ENCODE peak calls at places on chromosomes 6 and 20, in six cellular contexts. One of them, this sample, is unnamed.

GRCh38 chr6:50305660-50306059 is 255.9 kb upstream of the DEFB112 start:
- DNase-seq in GM12878: no peak
- DNase-seq in HCT116: no peak
- DNase-seq in HepG2: peak
- DNase-seq in K562: no peak
- DNase-seq in endothelial cell of umbilical vein: no peak
- DNase-seq in this sample: no peak

GRCh38 chr6:167906899-167907298 is 80.2 kb downstream of the AFDN start:
- DNase-seq in GM12878: no peak
- DNase-seq in HCT116: no peak
- DNase-seq in HepG2: no peak
- DNase-seq in K562: no peak
- DNase-seq in endothelial cell of umbilical vein: peak
- DNase-seq in this sample: no peak

GRCh38 chr6:89692256-89692655 is 53.7 kb upstream of the LYRM2 start:
- DNase-seq in GM12878: no peak
- DNase-seq in HCT116: no peak
- DNase-seq in HepG2: no peak
- DNase-seq in K562: no peak
- DNase-seq in endothelial cell of umbilical vein: no peak
- DNase-seq in this sample: no peak

GRCh38 chr6:80163754-80164187 is 57.3 kb downstream of the BCKDHB start:
- DNase-seq in GM12878: peak
- DNase-seq in HCT116: peak
- DNase-seq in HepG2: peak
- DNase-seq in K562: no peak
- DNase-seq in endothelial cell of umbilical vein: peak
- DNase-seq in this sample: no peak

GRCh38 chr6:138464085-138464484 is 35.2 kb downstream of the NHSL1 start:
- DNase-seq in GM12878: no peak
- DNase-seq in HCT116: no peak
- DNase-seq in HepG2: no peak
- DNase-seq in K562: no peak
- DNase-seq in endothelial cell of umbilical vein: no peak
- DNase-seq in this sample: no peak

GRCh38 chr6:39927159-39927558 is 7.1 kb downstream of the MOCS1 start:
- DNase-seq in GM12878: no peak
- DNase-seq in HCT116: peak
- DNase-seq in HepG2: no peak
- DNase-seq in K562: no peak
- DNase-seq in endothelial cell of umbilical vein: no peak
- DNase-seq in this sample: no peak

GRCh38 chr6:90319979-90320667 is 23.5 kb upstream of the BACH2 start:
- DNase-seq in GM12878: no peak
- DNase-seq in HCT116: no peak
- DNase-seq in HepG2: no peak
- DNase-seq in K562: no peak
- DNase-seq in endothelial cell of umbilical vein: no peak
- DNase-seq in this sample: no peak

GRCh38 chr6:150252714-150253444 is 110.0 kb downstream of the PPP1R14C start:
- DNase-seq in GM12878: no peak
- DNase-seq in HCT116: peak
- DNase-seq in HepG2: no peak
- DNase-seq in K562: peak
- DNase-seq in endothelial cell of umbilical vein: no peak
- DNase-seq in this sample: no peak

GRCh38 chr6:56688521-56688920 is 45.8 kb upstream of the DST start:
- DNase-seq in GM12878: no peak
- DNase-seq in HCT116: no peak
- DNase-seq in HepG2: no peak
- DNase-seq in K562: no peak
- DNase-seq in endothelial cell of umbilical vein: no peak
- DNase-seq in this sample: no peak

GRCh38 chr6:33428219-33428890 is 8.5 kb downstream of the SYNGAP1 start:
- DNase-seq in GM12878: no peak
- DNase-seq in HCT116: no peak
- DNase-seq in HepG2: peak
- DNase-seq in K562: peak
- DNase-seq in endothelial cell of umbilical vein: peak
- DNase-seq in this sample: no peak

GRCh38 chr6:95544517-95545225 is 32.7 kb upstream of the MANEA start:
- DNase-seq in GM12878: no peak
- DNase-seq in HCT116: no peak
- DNase-seq in HepG2: no peak
- DNase-seq in K562: no peak
- DNase-seq in endothelial cell of umbilical vein: no peak
- DNase-seq in this sample: no peak

GRCh38 chr20:36585410-36586125 is 12.2 kb downstream of the TGIF2 start:
- DNase-seq in GM12878: no peak
- DNase-seq in HCT116: no peak
- DNase-seq in HepG2: no peak
- DNase-seq in K562: no peak
- DNase-seq in endothelial cell of umbilical vein: no peak
- DNase-seq in this sample: peak
- H3K9ac ChIP-seq in GM12878: no peak
- H3K9ac ChIP-seq in HCT116: no peak
- H3K9ac ChIP-seq in HepG2: no peak
- H3K9ac ChIP-seq in K562: peak
- H3K9ac ChIP-seq in endothelial cell of umbilical vein: no peak
- H3K9ac ChIP-seq in this sample: no peak

GRCh38 chr20:63685269-63686026 is 11.0 kb upstream of the TNFRSF6B start:
- DNase-seq in GM12878: no peak
- DNase-seq in HCT116: no peak
- DNase-seq in HepG2: no peak
- DNase-seq in K562: no peak
- DNase-seq in endothelial cell of umbilical vein: no peak
- DNase-seq in this sample: no peak
- H3K27ac ChIP-seq in GM12878: no peak
- H3K27ac ChIP-seq in HCT116: peak
- H3K27ac ChIP-seq in HepG2: no peak
- H3K27ac ChIP-seq in K562: no peak
- H3K27ac ChIP-seq in endothelial cell of umbilical vein: peak
- H3K27ac ChIP-seq in this sample: no peak

DNA sequence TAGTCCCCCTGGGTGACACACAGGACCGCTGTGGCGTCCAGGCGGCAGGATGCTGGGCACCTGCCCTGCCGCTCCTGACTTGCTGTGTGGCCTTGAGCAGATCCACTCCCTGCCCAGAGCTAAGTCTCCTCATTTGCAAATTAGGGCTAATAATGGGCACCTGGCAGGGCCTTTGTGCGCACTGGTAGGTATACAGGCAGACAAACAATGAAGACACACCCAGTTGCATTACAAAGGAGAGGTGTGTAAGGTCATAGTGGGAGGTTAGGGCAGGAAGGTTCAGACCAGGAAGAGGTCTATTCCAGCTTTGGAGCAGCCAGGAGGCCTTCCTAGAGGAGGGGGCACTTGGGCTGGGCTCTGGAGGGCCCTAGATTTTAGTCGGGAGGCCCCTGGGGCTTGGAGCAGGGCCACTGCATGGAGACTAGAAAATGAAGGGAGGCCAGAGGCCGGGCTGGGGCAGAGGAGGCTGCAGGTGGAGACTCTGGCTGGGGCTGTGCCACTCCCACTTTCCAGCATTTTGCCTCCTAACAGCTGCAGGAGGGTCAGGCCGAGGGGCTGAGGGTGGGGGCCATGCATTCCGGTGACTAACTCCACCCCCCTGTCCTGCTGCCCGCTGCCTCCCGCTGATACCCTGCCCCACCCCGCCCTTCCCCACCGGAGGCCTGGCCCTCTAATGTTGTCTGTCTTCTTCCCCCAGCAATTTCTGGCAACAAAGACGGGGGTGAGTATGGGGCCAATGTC is 28.5 kb downstream of the MYH7B start:
- DNase-seq in GM12878: no peak
- DNase-seq in HCT116: no peak
- DNase-seq in HepG2: no peak
- DNase-seq in K562: no peak
- DNase-seq in endothelial cell of umbilical vein: no peak
- DNase-seq in this sample: no peak
- TF ChIP-seq POLR2AphosphoS5 in GM12878: no peak
- TF ChIP-seq POLR2AphosphoS5 in HCT116: no peak
- TF ChIP-seq POLR2AphosphoS5 in HepG2: no peak
- TF ChIP-seq POLR2AphosphoS5 in K562: no peak
- TF ChIP-seq POLR2AphosphoS5 in endothelial cell of umbilical vein: no peak
- TF ChIP-seq POLR2AphosphoS5 in this sample: no peak

GRCh38 chr20:17935761-17936160 is 32.8 kb downstream of the SNX5 start:
- DNase-seq in GM12878: no peak
- DNase-seq in HCT116: no peak
- DNase-seq in HepG2: no peak
- DNase-seq in K562: no peak
- DNase-seq in endothelial cell of umbilical vein: no peak
- DNase-seq in this sample: no peak

GRCh38 chr20:17935186-17935585 is 33.4 kb downstream of the SNX5 start:
- DNase-seq in GM12878: no peak
- DNase-seq in HCT116: no peak
- DNase-seq in HepG2: no peak
- DNase-seq in K562: no peak
- DNase-seq in endothelial cell of umbilical vein: no peak
- DNase-seq in this sample: no peak

GRCh38 chr20:17936306-17936790 is 32.2 kb downstream of the SNX5 start:
- DNase-seq in GM12878: no peak
- DNase-seq in HCT116: no peak
- DNase-seq in HepG2: no peak
- DNase-seq in K562: no peak
- DNase-seq in endothelial cell of umbilical vein: no peak
- DNase-seq in this sample: no peak

GRCh38 chr20:17933711-17934110 is 34.9 kb downstream of the SNX5 start:
- DNase-seq in GM12878: no peak
- DNase-seq in HCT116: no peak
- DNase-seq in HepG2: peak
- DNase-seq in K562: no peak
- DNase-seq in endothelial cell of umbilical vein: no peak
- DNase-seq in this sample: no peak

GRCh38 chr20:17934141-17934862 is 34.3 kb downstream of the SNX5 start:
- DNase-seq in GM12878: no peak
- DNase-seq in HCT116: no peak
- DNase-seq in HepG2: no peak
- DNase-seq in K562: no peak
- DNase-seq in endothelial cell of umbilical vein: no peak
- DNase-seq in this sample: no peak
- H3K9ac ChIP-seq in GM12878: no peak
- H3K9ac ChIP-seq in HCT116: no peak
- H3K9ac ChIP-seq in HepG2: no peak
- H3K9ac ChIP-seq in K562: peak
- H3K9ac ChIP-seq in endothelial cell of umbilical vein: no peak
- H3K9ac ChIP-seq in this sample: no peak

GRCh38 chr6:15205321-15205720 is 40.5 kb upstream of the JARID2 start:
- DNase-seq in GM12878: no peak
- DNase-seq in HCT116: no peak
- DNase-seq in HepG2: no peak
- DNase-seq in K562: no peak
- DNase-seq in endothelial cell of umbilical vein: no peak
- DNase-seq in this sample: no peak

GRCh38 chr6:15213838-15214398 is 32.0 kb upstream of the JARID2 start:
- DNase-seq in GM12878: no peak
- DNase-seq in HCT116: no peak
- DNase-seq in HepG2: peak
- DNase-seq in K562: no peak
- DNase-seq in endothelial cell of umbilical vein: no peak
- DNase-seq in this sample: no peak

GRCh38 chr6:15206887-15207286 is 39.0 kb upstream of the JARID2 start:
- DNase-seq in GM12878: no peak
- DNase-seq in HCT116: no peak
- DNase-seq in HepG2: no peak
- DNase-seq in K562: no peak
- DNase-seq in endothelial cell of umbilical vein: no peak
- DNase-seq in this sample: no peak

GRCh38 chr6:15207923-15208322 is 37.9 kb upstream of the JARID2 start:
- DNase-seq in GM12878: no peak
- DNase-seq in HCT116: no peak
- DNase-seq in HepG2: no peak
- DNase-seq in K562: no peak
- DNase-seq in endothelial cell of umbilical vein: no peak
- DNase-seq in this sample: no peak
- H3K27ac ChIP-seq in GM12878: no peak
- H3K27ac ChIP-seq in HCT116: no peak
- H3K27ac ChIP-seq in HepG2: no peak
- H3K27ac ChIP-seq in K562: no peak
- H3K27ac ChIP-seq in endothelial cell of umbilical vein: no peak
- H3K27ac ChIP-seq in this sample: no peak

GRCh38 chr6:148758492-148758891 is 11.7 kb downstream of the UST start:
- DNase-seq in GM12878: peak
- DNase-seq in HCT116: no peak
- DNase-seq in HepG2: no peak
- DNase-seq in K562: no peak
- DNase-seq in endothelial cell of umbilical vein: no peak
- DNase-seq in this sample: no peak
- TF ChIP-seq POLR2AphosphoS5 in GM12878: peak
- TF ChIP-seq POLR2AphosphoS5 in HCT116: no peak
- TF ChIP-seq POLR2AphosphoS5 in HepG2: no peak
- TF ChIP-seq POLR2AphosphoS5 in K562: no peak
- TF ChIP-seq POLR2AphosphoS5 in endothelial cell of umbilical vein: no peak
- TF ChIP-seq POLR2AphosphoS5 in this sample: no peak

This sample was measured in SK-N-MC.